ENCODE peak calls at places on chromosomes 16 and 17, in five cellular contexts. V is left ventricle myocardium inferior, O is adrenal gland, B is fibroblast of the aortic adventitia, P is cardiac fibroblast. G is an unnamed sample.
A peak's percentile ranks its signal among the peaks of the same experiment; 100 is the strongest.

GRCh38 chr16:27385398-27385797 is 16.6 kb upstream of the IL21R start:
- DNase-seq in V (no peak), O (no peak), B (no peak), P (no peak), G (no peak)

GRCh38 chr16:65756163-65756562 is 610.3 kb upstream of the CDH5 start:
- DNase-seq in V (no peak), O (no peak), B (no peak), P (no peak), G (no peak)

GRCh38 chr17:40139566-40140058 is 725 bp upstream of the CASC3 start:
- DNase-seq in V (no peak), O (peak; percentile 35), B (no peak), P (no peak), G (no peak)

GRCh38 chr17:69608808-69609494 is 194.5 kb downstream of the MAP2K6 start:
- DNase-seq in V (no peak), O (peak; percentile 49), B (peak; percentile 91), P (peak; percentile 76), G (no peak)

GRCh38 chr17:16383216-16383615 is 2.3 kb downstream of the UBB start:
- DNase-seq in V (no peak), O (no peak), B (no peak), P (no peak), G (no peak)

GRCh38 chr16:56903866-56904265 is 28.1 kb upstream of the HERPUD1 start:
- DNase-seq in V (no peak), O (no peak), B (no peak), P (no peak), G (no peak)

GRCh38 chr16:87845213-87845612 is 24.1 kb downstream of the SLC7A5 start:
- DNase-seq in V (no peak), O (no peak), B (no peak), P (no peak), G (no peak)

GRCh38 chr17:27236710-27237315 is 57.1 kb upstream of the WSB1 start:
- DNase-seq in V (peak; percentile 57), O (peak; percentile 87), B (peak; percentile 89), P (peak; percentile 86), G (peak; percentile 83)

GRCh38 chr17:47414612-47415011 is 90.9 kb downstream of the EFCAB13 start:
- DNase-seq in V (no peak), O (no peak), B (no peak), P (no peak), G (no peak)

GRCh38 chr17:31216053-31216751 is 80.8 kb downstream of the OMG start:
- DNase-seq in V (no peak), O (peak; percentile 14), B (peak; percentile 92), P (peak; percentile 83), G (peak; percentile 51)

DNA sequence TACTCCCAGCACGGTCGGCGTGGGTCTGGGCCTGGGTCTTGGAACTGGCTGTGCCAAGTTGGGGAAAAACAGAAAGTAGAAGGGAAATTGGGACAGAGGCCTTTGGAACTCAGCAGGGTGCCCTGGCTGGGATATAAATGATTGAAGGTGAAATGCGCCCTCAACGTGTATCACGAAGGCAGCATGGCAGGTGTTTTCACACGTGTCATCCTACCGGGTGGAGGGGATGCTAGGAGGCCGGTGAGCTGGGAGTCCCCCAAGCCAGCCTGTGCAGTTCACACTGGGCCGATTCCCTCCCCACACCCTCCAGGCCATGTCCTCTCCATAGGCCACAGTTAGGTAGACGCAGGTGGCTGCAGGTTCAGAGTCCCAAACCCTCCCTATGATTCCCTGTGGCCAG is 6.0 kb downstream of the TNFAIP1 start:
- DNase-seq in V (no peak), O (no peak), B (no peak), P (no peak), G (no peak)
- H3K4me3 ChIP-seq in V (no peak overlapping the region), O (no peak overlapping the region), B (no peak overlapping the region), P (no peak overlapping the region), G (no peak overlapping the region)

GRCh38 chr16:77758508-77758907 is 29.9 kb upstream of the VAT1L start:
- DNase-seq in V (no peak), O (no peak), B (no peak), P (no peak), G (no peak)

GRCh38 chr16:77759821-77760220 is 28.5 kb upstream of the VAT1L start:
- DNase-seq in V (no peak), O (no peak), B (peak; percentile 30), P (no peak), G (no peak)

GRCh38 chr16:77762260-77762659 is 26.1 kb upstream of the VAT1L start:
- DNase-seq in V (no peak), O (no peak), B (no peak), P (no peak), G (no peak)

GRCh38 chr16:77761204-77761603 is 27.2 kb upstream of the VAT1L start:
- DNase-seq in V (no peak), O (no peak), B (no peak), P (no peak), G (no peak)

DNA sequence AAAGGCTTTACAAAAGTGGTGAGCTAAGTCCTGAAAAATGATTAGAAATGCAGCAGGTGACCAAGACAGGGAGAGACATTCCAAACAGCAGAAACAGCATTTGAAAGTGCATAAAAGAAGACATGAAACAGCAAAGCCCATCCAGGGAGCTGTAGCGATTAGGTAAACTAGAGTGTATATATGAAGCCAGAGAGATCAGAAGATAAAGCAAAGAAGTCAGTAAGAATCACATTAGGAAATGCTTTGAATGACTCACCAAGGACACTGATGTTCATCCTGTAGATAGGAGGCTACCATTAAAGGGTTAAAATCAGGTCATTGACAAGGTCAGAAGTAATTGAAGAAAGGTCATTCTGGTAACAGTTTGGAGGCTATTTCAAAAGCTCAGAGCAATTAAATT is 27.6 kb upstream of the VAT1L start:
- DNase-seq in V (no peak), O (peak; percentile 20), B (no peak), P (no peak), G (no peak)
- TF ChIP-seq CTCF in V (no peak), O (no peak), B (no peak), P (no peak), G (no peak)

DNA sequence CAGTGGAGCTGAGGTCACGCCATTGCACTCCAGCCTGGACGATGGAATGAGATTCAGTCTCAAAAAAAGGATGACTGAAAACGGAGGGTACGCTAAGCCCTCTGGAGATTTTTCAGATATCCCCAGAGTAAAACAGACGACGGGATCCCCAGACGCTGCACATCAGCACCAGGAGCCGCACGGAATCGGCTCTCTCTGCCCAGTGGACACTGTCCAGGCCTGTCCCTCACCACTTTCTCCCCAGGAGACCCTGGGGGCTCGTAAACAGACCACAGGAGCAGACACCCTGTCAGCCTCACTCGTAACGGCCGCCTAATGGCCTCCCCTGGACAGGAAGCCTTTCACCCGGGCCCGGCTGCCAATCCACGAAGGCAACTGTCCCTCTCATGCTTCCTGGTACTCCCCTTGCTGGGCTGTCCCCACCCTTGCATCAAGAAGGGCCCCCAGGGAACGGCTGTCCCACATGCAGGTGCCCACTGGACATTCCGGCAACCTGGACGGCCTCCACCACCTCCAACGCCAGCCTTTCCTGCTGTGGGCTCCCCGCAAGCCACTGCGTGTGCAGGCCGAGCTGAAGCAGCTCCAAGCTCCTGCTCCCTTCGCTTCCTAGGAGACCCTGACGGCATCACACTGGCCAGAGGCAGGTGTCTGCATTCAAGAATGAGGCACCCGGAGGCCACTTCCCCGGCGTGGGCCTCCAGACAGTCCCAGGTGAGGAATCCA is 74.3 kb downstream of the TIMM22 start:
- DNase-seq in V (no peak), O (no peak), B (no peak), P (no peak), G (no peak)
- H3K4me3 ChIP-seq in V (no peak overlapping the region), O (no peak overlapping the region), B (no peak overlapping the region), P (no peak overlapping the region), G (no peak overlapping the region)

DNA sequence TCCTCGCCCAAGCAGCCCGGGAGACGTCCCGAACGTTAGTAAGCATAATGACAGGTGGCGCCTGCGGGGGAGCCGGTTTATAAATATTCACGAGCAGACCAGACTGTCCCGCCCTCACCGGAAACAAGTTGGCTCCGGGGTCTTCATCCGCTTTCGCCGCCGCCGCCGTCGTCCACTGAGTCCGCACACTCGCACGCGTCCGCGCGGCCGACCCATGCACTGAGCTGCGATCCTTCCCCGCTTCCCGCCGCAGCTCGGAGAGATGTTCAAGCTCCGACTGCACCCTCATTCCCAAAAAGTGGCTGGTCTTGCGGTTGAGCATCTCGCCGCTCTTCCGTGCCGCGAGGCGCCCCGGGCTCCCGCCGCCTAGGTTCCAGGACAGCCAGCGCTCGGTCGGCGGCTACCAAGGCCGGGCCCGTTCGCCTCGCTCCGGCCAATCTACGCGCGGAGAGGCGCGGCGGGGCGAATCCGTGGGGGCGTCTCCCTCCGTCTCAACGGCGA is 385 bp downstream of the CFAP119 start:
- DNase-seq in V (peak; percentile 18), O (peak; percentile 40), B (no peak), P (peak; percentile 32), G (peak; percentile 66)
- TF ChIP-seq CTCF in V (no peak), O (no peak), B (no peak), P (no peak), G (no peak)

DNA sequence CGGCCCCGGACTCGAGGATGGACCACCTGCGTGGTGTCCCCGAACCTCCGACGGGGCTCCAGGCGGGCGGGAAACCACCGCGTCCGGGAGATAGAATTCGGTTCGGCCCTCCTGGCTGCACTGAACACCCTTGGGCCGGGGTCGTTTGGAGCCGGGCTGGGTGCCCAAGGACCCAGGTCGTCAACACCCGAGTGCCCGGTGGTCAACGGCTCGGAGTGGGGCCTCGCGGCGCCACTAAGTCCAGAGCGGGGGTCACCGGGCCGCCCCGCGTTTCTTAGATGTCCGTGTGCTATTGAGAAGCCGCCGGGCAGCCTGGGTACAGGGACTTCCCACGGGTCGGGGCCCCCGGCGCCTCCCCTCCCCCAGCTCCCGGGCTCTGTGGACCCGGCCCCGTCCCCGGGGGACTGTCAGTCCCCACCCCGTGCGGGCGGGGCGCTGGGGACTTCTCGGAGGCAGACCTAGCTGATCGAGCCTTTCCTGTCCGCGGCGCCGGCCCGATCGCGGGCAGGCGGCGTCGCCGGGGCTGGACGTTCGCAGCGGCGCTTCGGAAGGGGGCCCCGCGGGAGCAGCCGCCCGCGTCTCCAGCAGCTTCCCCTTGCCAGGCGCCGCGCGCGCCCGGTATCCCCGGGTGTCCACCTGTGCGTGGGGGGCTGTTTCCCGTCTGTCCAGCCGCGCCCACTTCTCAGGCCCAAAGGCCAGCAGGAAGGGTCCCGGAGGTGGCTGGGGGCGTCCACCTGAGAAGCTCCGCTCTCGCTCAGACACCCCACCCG is 655 bp upstream of the NPTX1 start:
- DNase-seq in V (no peak), O (no peak), B (no peak), P (no peak), G (no peak)
- H3K4me3 ChIP-seq in V (peak overlapping the region; percentile 60), O (no peak overlapping the region), B (no peak overlapping the region), P (peak overlapping the region; percentile 3), G (no peak overlapping the region)

GRCh38 chr17:59366040-59366757 is 34.7 kb downstream of the YPEL2 start:
- DNase-seq in V (no peak), O (no peak), B (no peak), P (peak; percentile 18), G (no peak)
- TF ChIP-seq CTCF in V (no peak), O (peak; percentile 12), B (no peak), P (peak; percentile 11), G (no peak)

GRCh38 chr17:82531431-82531881 is 11.9 kb downstream of the FOXK2 start:
- DNase-seq in V (no peak), O (peak; percentile 62), B (peak; percentile 49), P (peak; percentile 40), G (peak; percentile 44)

GRCh38 chr17:82527893-82528292 is 8.4 kb downstream of the FOXK2 start:
- DNase-seq in V (no peak), O (no peak), B (peak; percentile 54), P (no peak), G (no peak)

GRCh38 chr17:82529914-82530300 is 10.4 kb downstream of the FOXK2 start:
- DNase-seq in V (no peak), O (no peak), B (no peak), P (no peak), G (no peak)

GRCh38 chr17:82525712-82526111 is 6.2 kb downstream of the FOXK2 start:
- DNase-seq in V (no peak), O (no peak), B (no peak), P (no peak), G (no peak)

GRCh38 chr17:82528484-82529265 is 9.1 kb downstream of the FOXK2 start:
- DNase-seq in V (peak; percentile 56), O (peak; percentile 95), B (no peak), P (peak; percentile 53), G (peak; percentile 35)
- H3K4me3 ChIP-seq in V (no peak overlapping the region), O (no peak overlapping the region), B (no peak overlapping the region), P (no peak overlapping the region), G (no peak overlapping the region)

G was measured in GM12865.